ENCODE peak calls at places on chromosomes 4 and X, in eight cellular contexts. F is MCF 10A; G is CD8-positive, alpha-beta T cell; S is tibial artery; H is fibroblast of the aortic adventitia; I is neural progenitor cell; D is GM12865; M is activated CD8-positive, alpha-beta T cell treated with anti-CD3 and anti-CD28 coated beads for 36 hours. L is an unnamed sample.

GRCh38 chr4:184310881-184311709 is 93.4 kb upstream of the ENPP6 start:
- DNase-seq in F (no peak), G (no peak), S (no peak), H (peak), I (no peak), D (peak), M (no peak), L (no peak)

GRCh38 chrX:153401133-153401764 is at the start of gene PNMA6E:
- DNase-seq in F (no peak), G (no peak), S (no peak), H (no peak), I (no peak), D (no peak), M (no peak), L (no peak)

GRCh38 chr4:145271194-145271593 is 90.8 kb upstream of the OTUD4 start:
- DNase-seq in F (no peak), G (no peak), S (no peak), H (no peak), I (no peak), D (no peak), M (no peak), L (no peak)

GRCh38 chr4:118997601-118998000 is 108.9 kb downstream of the SYNPO2 start:
- DNase-seq in F (no peak), G (no peak), S (no peak), H (no peak), I (no peak), D (no peak), M (no peak), L (no peak)

GRCh38 chr4:86242677-86243076 is 117.2 kb downstream of the MAPK10 start:
- DNase-seq in F (no peak), G (no peak), S (no peak), H (no peak), I (no peak), D (no peak), M (no peak), L (no peak)

GRCh38 chr4:118173126-118173525 is 138.8 kb downstream of the NDST3 start:
- DNase-seq in F (no peak), G (no peak), S (no peak), H (no peak), I (no peak), D (no peak), M (no peak), L (no peak)

GRCh38 chrX:49876750-49877149 is 2.5 kb upstream of the USP27X start:
- DNase-seq in F (peak), G (peak), S (no peak), H (peak), I (peak), D (peak), M (peak), L (peak)

GRCh38 chr4:20754091-20754490 is 53.8 kb downstream of the PACRGL start:
- DNase-seq in F (no peak), G (no peak), S (no peak), H (no peak), I (no peak), D (no peak), M (no peak), L (no peak)

GRCh38 chr4:149631629-149632028 is 184.0 kb downstream of the IQCM start:
- DNase-seq in F (no peak), G (no peak), S (no peak), H (no peak), I (no peak), D (no peak), M (no peak), L (no peak)

GRCh38 chrX:116267511-116268040 is 97.0 kb downstream of the AGTR2 start:
- DNase-seq in F (no peak), G (no peak), S (no peak), H (peak), I (no peak), D (no peak), M (no peak), L (no peak)

GRCh38 chr4:95290702-95291101 is 258.1 kb downstream of the UNC5C start:
- DNase-seq in F (peak), G (no peak), S (no peak), H (no peak), I (no peak), D (no peak), M (no peak), L (no peak)

GRCh38 chr4:139014391-139015268 is 951 bp upstream of the NOCT start:
- DNase-seq in F (peak), G (no peak), S (no peak), H (peak), I (no peak), D (peak), M (peak), L (peak)

GRCh38 chr4:184283659-184284335 is 66.1 kb upstream of the ENPP6 start:
- DNase-seq in F (no peak), G (no peak), S (no peak), H (no peak), I (no peak), D (peak), M (no peak), L (no peak)

GRCh38 chr4:86218721-86219481 is 141.0 kb downstream of the MAPK10 start:
- DNase-seq in F (peak), G (no peak), S (no peak), H (peak), I (peak), D (no peak), M (no peak), L (no peak)

GRCh38 chr4:26819026-26819425 is 41.6 kb upstream of the STIM2 start:
- DNase-seq in F (no peak), G (no peak), S (no peak), H (no peak), I (peak), D (no peak), M (no peak), L (no peak)

GRCh38 chr4:112279025-112279881 is 6.5 kb downstream of the TIFA start:
- DNase-seq in F (peak), G (no peak), S (no peak), H (no peak), I (no peak), D (peak), M (no peak), L (peak)

GRCh38 chrX:22060952-22061351 is 28.8 kb downstream of the PHEX start:
- DNase-seq in F (peak), G (no peak), S (no peak), H (no peak), I (no peak), D (no peak), M (no peak), L (no peak)

GRCh38 chr4:134518574-134519217 is 317.1 kb upstream of the PABPC4L start:
- DNase-seq in F (no peak), G (no peak), S (no peak), H (no peak), I (no peak), D (no peak), M (no peak), L (no peak)

GRCh38 chr4:136369073-136369472 is 1163.2 kb downstream of the PCDH18 start:
- DNase-seq in F (peak), G (no peak), S (no peak), H (no peak), I (no peak), D (no peak), M (no peak), L (no peak)

GRCh38 chr4:57184378-57185031 is 74.3 kb upstream of the IGFBP7 start:
- DNase-seq in F (no peak), G (no peak), S (no peak), H (no peak), I (no peak), D (no peak), M (no peak), L (no peak)

GRCh38 chr4:98522603-98523395 is 135.6 kb downstream of the TSPAN5 start:
- DNase-seq in F (peak), G (no peak), S (no peak), H (peak), I (peak), D (no peak), M (no peak), L (no peak)

GRCh38 chr4:660401-660800 is 13.7 kb downstream of the ATP5ME start:
- DNase-seq in F (no peak), G (no peak), S (no peak), H (no peak), I (no peak), D (no peak), M (no peak), L (no peak)

GRCh38 chr4:56055991-56056390 is 107.2 kb downstream of the CEP135 start:
- DNase-seq in F (no peak), G (no peak), S (no peak), H (no peak), I (no peak), D (no peak), M (no peak), L (no peak)

GRCh38 chrX:41599507-41599906 is 89.3 kb upstream of the GPR34 start:
- DNase-seq in F (no peak), G (no peak), S (no peak), H (no peak), I (no peak), D (no peak), M (no peak), L (no peak)

GRCh38 chr4:153905231-153905630 is 116.3 kb upstream of the SFRP2 start:
- DNase-seq in F (no peak), G (no peak), S (no peak), H (no peak), I (no peak), D (no peak), M (no peak), L (no peak)

GRCh38 chr4:187183826-187184225 is 460.2 kb upstream of the FAT1 start:
- DNase-seq in F (no peak), G (no peak), S (no peak), H (no peak), I (no peak), D (no peak), M (no peak), L (no peak)

GRCh38 chrX:25869761-25870160 is 268.4 kb upstream of the MAGEB18 start:
- DNase-seq in F (no peak), G (no peak), S (no peak), H (peak), I (no peak), D (no peak), M (no peak), L (no peak)

DNA sequence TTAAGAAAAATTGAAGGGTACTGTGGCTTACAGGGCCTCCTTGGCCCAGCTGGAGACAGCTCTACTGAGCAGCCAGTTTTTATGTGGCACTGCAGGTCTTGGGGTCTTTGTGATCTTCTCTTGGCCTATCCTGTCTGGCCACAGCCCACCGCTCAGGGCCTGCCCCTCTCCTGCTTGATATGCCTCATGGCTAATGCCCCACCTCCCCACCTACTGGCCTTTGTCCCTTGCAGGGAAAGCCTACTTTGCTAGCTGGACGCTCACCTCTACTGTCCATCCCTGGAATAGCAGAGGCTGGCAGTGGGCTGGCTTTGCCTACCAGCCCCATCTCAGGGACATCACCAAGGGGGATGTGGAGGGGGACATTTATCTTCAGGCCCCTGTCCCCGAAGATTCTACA is 134.1 kb downstream of the PJA1 start:
- DNase-seq in F (no peak), G (no peak), S (no peak), H (peak), I (peak), D (no peak), M (no peak), L (no peak)
- TF ChIP-seq CTCF in F (peak), G (no peak), S (no peak), H (peak), I (peak), D (no peak), M (no peak), L (no peak)

GRCh38 chr4:116668190-116668589 is 417.2 kb downstream of the TRAM1L1 start:
- DNase-seq in F (no peak), G (no peak), S (no peak), H (no peak), I (peak), D (peak), M (no peak), L (no peak)
- TF ChIP-seq CTCF in F (peak), G (no peak), S (no peak), H (no peak), I (peak), D (peak), M (no peak), L (peak)

GRCh38 chrX:110836982-110837381 is 41.4 kb upstream of the CHRDL1 start:
- DNase-seq in F (no peak), G (no peak), S (no peak), H (no peak), I (peak), D (no peak), M (no peak), L (no peak)
- TF ChIP-seq CTCF in F (peak), G (no peak), S (no peak), H (no peak), I (peak), D (no peak), M (no peak), L (no peak)

DNA sequence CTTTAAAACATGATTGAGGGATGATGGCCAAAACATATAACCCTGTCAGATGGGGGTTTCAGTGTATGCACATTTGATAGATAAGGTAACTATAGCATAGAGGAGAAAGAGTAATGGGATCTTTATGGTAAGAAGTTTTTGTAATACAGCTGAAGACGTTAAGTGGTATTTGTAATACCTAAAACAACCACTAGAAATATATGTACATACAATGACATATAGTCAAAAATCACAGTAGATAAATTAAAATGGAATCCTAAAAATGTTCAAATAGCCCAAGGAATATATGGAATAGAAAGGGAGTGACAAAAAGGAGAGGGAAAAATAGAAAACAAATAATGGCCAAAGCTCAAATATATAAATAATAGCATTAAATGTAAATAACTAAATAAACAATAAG is 371.3 kb upstream of the FSTL5 start:
- DNase-seq in F (no peak), G (no peak), S (no peak), H (no peak), I (no peak), D (no peak), M (no peak), L (no peak)
- TF ChIP-seq CTCF in F (peak), G (no peak), S (no peak), H (no peak), I (no peak), D (no peak), M (no peak), L (no peak)

GRCh38 chr4:179625391-179625790 is 2183.2 kb upstream of the AGA start:
- DNase-seq in F (peak), G (no peak), S (no peak), H (peak), I (peak), D (no peak), M (no peak), L (no peak)
- TF ChIP-seq CTCF in F (peak), G (no peak), S (no peak), H (no peak), I (peak), D (no peak), M (no peak), L (no peak)

DNA sequence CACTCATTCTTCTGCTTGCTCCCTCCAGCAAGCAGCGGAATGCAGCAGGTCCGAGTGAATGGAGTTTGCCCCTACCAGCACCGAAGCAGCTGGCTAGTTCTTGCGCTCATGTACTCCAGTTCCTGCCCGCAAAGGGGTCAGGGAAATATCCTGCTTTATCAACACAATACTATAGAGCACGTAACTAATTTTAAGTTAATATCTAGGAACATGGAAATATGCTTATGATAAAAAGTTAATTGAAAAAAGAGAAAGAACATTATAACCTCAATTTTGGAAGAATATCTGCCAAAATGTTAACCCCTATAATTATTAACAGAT is 195.6 kb downstream of the SNCA start:
- DNase-seq in F (no peak), G (no peak), S (no peak), H (no peak), I (no peak), D (no peak), M (no peak), L (no peak)
- TF ChIP-seq CTCF in F (no peak), G (no peak), S (no peak), H (no peak), I (no peak), D (no peak), M (no peak), L (no peak)

DNA sequence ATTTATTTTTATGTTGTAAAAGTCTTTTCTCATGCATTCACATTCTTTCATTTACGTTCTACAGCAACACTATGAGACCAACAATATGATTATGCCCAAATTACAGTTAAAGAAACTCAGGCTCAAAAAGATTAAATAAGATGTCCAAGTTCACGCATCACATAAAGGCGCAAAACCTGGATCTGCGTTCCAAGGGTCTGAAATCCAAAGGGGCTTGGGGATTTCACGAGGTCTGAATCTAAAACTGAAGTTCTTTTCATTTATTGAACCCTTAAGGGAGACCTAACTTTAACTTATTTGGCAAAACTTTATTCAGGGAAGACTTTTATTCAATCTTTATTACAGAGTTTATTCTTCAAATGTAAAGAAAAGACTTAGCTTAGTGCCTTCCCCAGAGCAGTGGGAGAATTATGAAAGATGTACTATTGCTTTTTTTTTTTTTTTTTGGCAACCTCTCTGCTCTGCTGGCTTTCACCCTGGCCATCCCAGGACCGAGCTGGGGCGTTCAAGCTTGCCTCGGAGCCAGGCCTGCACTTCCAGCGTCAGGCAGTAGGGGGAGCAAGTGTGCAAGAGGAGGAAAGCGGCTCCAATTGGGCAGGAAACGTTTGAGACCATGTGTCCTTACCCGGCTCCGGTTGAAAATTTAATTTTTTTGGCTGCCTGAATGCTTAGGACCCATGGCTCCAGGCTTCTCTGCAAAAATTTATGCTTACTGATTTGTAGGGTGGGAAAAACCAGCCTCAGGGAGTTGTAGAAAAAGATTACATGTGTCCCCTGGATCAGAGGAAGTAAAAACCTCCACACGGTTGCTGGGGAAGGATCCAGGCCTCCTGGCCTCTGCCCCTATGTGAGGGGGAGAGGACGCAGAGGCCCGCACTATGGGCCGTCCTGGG is 344.3 kb upstream of the KLF3 start:
- DNase-seq in F (peak), G (peak), S (peak), H (peak), I (peak), D (peak), M (peak), L (peak)
- TF ChIP-seq CTCF in F (peak), G (peak), S (peak), H (peak), I (peak), D (peak), M (peak), L (peak)

GRCh38 chrX:9880237-9880636 is 86.9 kb upstream of the CLDN34 start:
- DNase-seq in F (no peak), G (no peak), S (no peak), H (no peak), I (no peak), D (no peak), M (no peak), L (no peak)

GRCh38 chrX:9884031-9884779 is 83.0 kb upstream of the CLDN34 start:
- DNase-seq in F (no peak), G (no peak), S (no peak), H (no peak), I (no peak), D (no peak), M (no peak), L (no peak)

GRCh38 chrX:9880912-9881311 is 86.2 kb upstream of the CLDN34 start:
- DNase-seq in F (no peak), G (no peak), S (no peak), H (no peak), I (no peak), D (no peak), M (no peak), L (no peak)

GRCh38 chrX:9885150-9885549 is 82.0 kb upstream of the CLDN34 start:
- DNase-seq in F (peak), G (peak), S (no peak), H (peak), I (peak), D (peak), M (peak), L (peak)

DNA sequence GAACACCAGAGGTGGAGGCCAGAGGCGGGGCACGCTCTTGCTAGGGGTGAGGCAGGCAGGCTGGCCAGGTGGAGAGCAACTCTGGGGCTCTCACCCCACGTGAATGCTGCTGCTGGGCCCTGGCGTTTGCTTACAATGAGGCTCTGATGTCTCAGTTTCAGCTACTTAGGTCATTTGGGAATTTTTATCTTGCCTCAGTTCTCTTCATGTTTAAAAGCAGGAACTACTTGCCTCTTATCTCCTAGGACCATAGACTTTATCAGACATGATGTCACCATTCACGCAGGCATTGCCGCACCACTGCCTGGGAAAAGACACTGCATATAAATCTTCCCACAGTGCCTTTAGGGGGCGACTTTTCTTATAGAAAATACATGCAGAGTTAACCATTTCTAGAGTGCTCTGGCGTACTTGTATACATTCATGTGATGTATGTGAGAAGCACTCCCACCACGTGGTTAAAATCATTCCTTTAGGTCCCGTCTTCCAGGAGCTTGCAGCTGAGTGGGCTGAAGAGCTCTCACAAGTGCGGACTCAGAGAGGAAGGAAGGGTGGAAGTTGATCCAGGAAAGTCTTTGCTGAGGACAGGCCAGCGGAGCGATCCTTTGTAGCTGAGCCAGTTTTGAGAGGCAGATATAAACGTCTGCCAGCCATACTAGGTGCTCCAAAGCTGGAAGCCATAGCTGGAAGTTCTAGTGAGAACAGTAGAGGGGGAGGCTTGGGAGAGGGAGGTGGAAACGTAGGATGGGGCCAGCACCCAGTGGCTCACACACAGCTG is 84.3 kb upstream of the CLDN34 start:
- DNase-seq in F (no peak), G (no peak), S (no peak), H (peak), I (no peak), D (no peak), M (no peak), L (no peak)
- TF ChIP-seq CTCF in F (no peak), G (no peak), S (no peak), H (no peak), I (peak), D (no peak), M (no peak), L (no peak)

GRCh38 chr4:106210021-106210420 is 106.0 kb downstream of the TBCK start:
- DNase-seq in F (no peak), G (no peak), S (no peak), H (no peak), I (peak), D (no peak), M (no peak), L (no peak)
- TF ChIP-seq CTCF in F (no peak), G (no peak), S (no peak), H (no peak), I (no peak), D (no peak), M (no peak), L (no peak)

L was measured in GM20000.